ENCODE peak calls at places on chromosomes 4 and X, in eight cellular contexts. P is transverse colon, H is GM12878, E is upper lobe of left lung, A is HepG2, I is K562, F is H1, U is sigmoid colon. D is an unnamed sample.

GRCh38 chr4:152909901-152910300 is 26.2 kb upstream of the FHDC1 start:
- DNase-seq in H (no peak), I (no peak), F (no peak), A (no peak), P (no peak), U (no peak), E (no peak), D (no peak)

GRCh38 chr4:8188743-8189550 is 10.1 kb upstream of the SH3TC1 start:
- DNase-seq in I (no peak), E (peak), U (no peak), P (no peak), H (no peak), F (no peak), A (no peak), D (peak)

GRCh38 chr4:185384877-185385465 is 10.8 kb downstream of the LRP2BP start:
- DNase-seq in A (no peak), I (peak), F (no peak), E (no peak), P (no peak), U (no peak), H (no peak), D (no peak)

GRCh38 chr4:148618856-148619255 is 176.6 kb upstream of the NR3C2 start:
- DNase-seq in P (no peak), E (no peak), U (no peak), F (no peak), I (no peak), A (no peak), H (no peak), D (no peak)

GRCh38 chrX:150899191-150899757 is 806 bp upstream of the CD99L2 start:
- DNase-seq in P (peak), F (no peak), U (peak), E (peak), A (no peak), I (peak), H (no peak), D (peak)

GRCh38 chr4:73187325-73187724 is 71.3 kb downstream of the ANKRD17 start:
- DNase-seq in F (no peak), P (no peak), U (no peak), E (no peak), A (no peak), I (no peak), H (no peak), D (no peak)

GRCh38 chr4:73600917-73601316 is 19.3 kb downstream of the RASSF6 start:
- DNase-seq in F (no peak), P (no peak), A (no peak), I (no peak), E (no peak), H (no peak), U (no peak), D (no peak)

GRCh38 chr4:56750231-56750630 is 69.1 kb upstream of the HOPX start:
- DNase-seq in E (no peak), A (no peak), P (no peak), U (no peak), I (no peak), H (no peak), F (no peak), D (no peak)

GRCh38 chrX:24292358-24292757 is 21.5 kb downstream of the SUPT20HL2 start:
- DNase-seq in P (peak), A (no peak), H (no peak), U (peak), E (no peak), F (no peak), I (no peak), D (no peak)

GRCh38 chr4:180565856-180566431 is 1677.3 kb upstream of the TENM3 start:
- DNase-seq in F (no peak), P (no peak), E (no peak), U (no peak), A (no peak), I (no peak), H (no peak), D (no peak)

GRCh38 chrX:121151293-121151692 is 103.9 kb downstream of the GLUD2 start:
- DNase-seq in P (no peak), U (no peak), H (no peak), F (no peak), A (no peak), E (no peak), I (no peak), D (no peak)

GRCh38 chrX:6446588-6446987 is 88.3 kb downstream of the VCX3A start:
- DNase-seq in U (no peak), P (no peak), A (no peak), H (no peak), I (no peak), F (no peak), E (no peak), D (no peak)

GRCh38 chr4:85842540-85842939 is 367.6 kb downstream of the ARHGAP24 start:
- DNase-seq in P (peak), A (no peak), H (no peak), I (no peak), E (no peak), F (no peak), U (no peak), D (no peak)

GRCh38 chr4:14908635-14909034 is 93.6 kb upstream of the CPEB2 start:
- DNase-seq in P (no peak), E (no peak), H (no peak), A (no peak), I (no peak), F (no peak), U (no peak), D (no peak)

GRCh38 chr4:118586357-118586790 is 98.8 kb upstream of the METTL14 start:
- DNase-seq in F (no peak), P (no peak), H (no peak), U (peak), I (no peak), A (no peak), E (no peak), D (no peak)

GRCh38 chr4:7557447-7557846 is 122.7 kb upstream of the PSAPL1 start:
- DNase-seq in A (peak), E (no peak), H (no peak), F (no peak), I (no peak), P (no peak), U (no peak), D (no peak)

GRCh38 chr4:1041936-1042330 is 30.5 kb downstream of the FGFRL1 start:
- DNase-seq in A (no peak), F (no peak), P (no peak), I (no peak), H (no peak), E (peak), U (no peak), D (no peak)

GRCh38 chrX:129227376-129227775 is 295.9 kb downstream of the SMARCA1 start:
- DNase-seq in A (no peak), U (no peak), H (no peak), E (no peak), I (no peak), F (no peak), P (no peak), D (no peak)

GRCh38 chr4:74114234-74114633 is 15.2 kb upstream of the CXCL2 start:
- DNase-seq in H (no peak), I (no peak), F (no peak), E (no peak), P (no peak), A (no peak), U (no peak), D (no peak)

GRCh38 chrX:119425050-119425449 is 25.9 kb downstream of the SLC25A43 start:
- DNase-seq in F (no peak), A (no peak), P (no peak), E (no peak), I (no peak), H (no peak), U (no peak), D (no peak)

GRCh38 chr4:85607624-85608023 is 132.7 kb downstream of the ARHGAP24 start:
- DNase-seq in U (no peak), I (no peak), H (peak), E (no peak), F (no peak), A (no peak), P (peak), D (peak)

GRCh38 chr4:146310319-146311021 is 96.1 kb downstream of the REELD1 start:
- DNase-seq in I (no peak), F (no peak), P (no peak), A (no peak), H (peak), E (no peak), U (no peak), D (no peak)

GRCh38 chr4:71550220-71551190 is 211.7 kb downstream of the SLC4A4 start:
- DNase-seq in F (no peak), P (peak), H (no peak), E (no peak), A (no peak), I (no peak), U (no peak), D (no peak)

GRCh38 chrX:57172544-57172943 is 35.3 kb upstream of the SPIN2A start:
- DNase-seq in F (no peak), P (no peak), H (no peak), I (no peak), A (no peak), U (no peak), E (no peak), D (no peak)

GRCh38 chr4:24063771-24064170 is 173.9 kb upstream of the PPARGC1A start:
- DNase-seq in U (no peak), I (no peak), E (no peak), A (no peak), F (no peak), P (no peak), H (no peak), D (no peak)

GRCh38 chr4:20512053-20512810 is 188.0 kb upstream of the PACRGL start:
- DNase-seq in H (no peak), U (no peak), I (peak), E (no peak), A (no peak), P (no peak), F (no peak), D (no peak)

GRCh38 chr4:3198906-3199305 is 50.1 kb upstream of the MSANTD1 start:
- DNase-seq in A (no peak), H (no peak), I (no peak), U (no peak), F (no peak), E (peak), P (no peak), D (no peak)

GRCh38 chr4:185540487-185541125 is 5.3 kb upstream of the PDLIM3 start:
- DNase-seq in F (no peak), E (no peak), A (no peak), P (no peak), H (no peak), I (no peak), U (no peak), D (no peak)

GRCh38 chrX:40098264-40099045 is 697 bp upstream of the BCOR start:
- DNase-seq in A (no peak), F (peak), H (no peak), P (peak), I (no peak), U (no peak), E (peak), D (no peak)

GRCh38 chrX:29071525-29071924 is 484.3 kb downstream of the IL1RAPL1 start:
- DNase-seq in H (no peak), E (no peak), F (no peak), A (no peak), P (no peak), U (no peak), I (no peak), D (no peak)

GRCh38 chr4:164136181-164136616 is 617.7 kb upstream of the SMIM31 start:
- DNase-seq in H (no peak), U (no peak), F (no peak), I (no peak), E (no peak), A (no peak), P (no peak), D (no peak)

GRCh38 chrX:48983081-48983480 is 11.4 kb upstream of the KCND1 start:
- DNase-seq in H (no peak), P (no peak), I (no peak), A (no peak), E (no peak), U (no peak), F (no peak), D (no peak)

GRCh38 chr4:184253072-184253420 is 35.4 kb upstream of the ENPP6 start:
- DNase-seq in U (no peak), F (no peak), I (no peak), E (peak), A (no peak), P (no peak), H (no peak), D (no peak)

GRCh38 chrX:134669378-134670098 is 11.3 kb upstream of the PLAC1 start:
- DNase-seq in U (peak), P (peak), H (no peak), A (no peak), E (peak), F (no peak), I (no peak), D (no peak)

GRCh38 chr4:53014368-53014767 is 152.3 kb downstream of the RASL11B start:
- DNase-seq in H (no peak), I (no peak), E (no peak), P (no peak), F (no peak), A (no peak), U (no peak), D (no peak)

GRCh38 chrX:115226929-115227328 is 7.0 kb downstream of the LRCH2 start:
- DNase-seq in F (no peak), U (no peak), P (no peak), H (no peak), A (peak), E (no peak), I (no peak), D (no peak)

GRCh38 chrX:37000140-37000539 is 8.0 kb upstream of the FAM47C start:
- DNase-seq in P (no peak), F (no peak), E (no peak), H (no peak), U (no peak), A (no peak), I (no peak), D (no peak)

GRCh38 chrX:78886550-78886949 is 58.6 kb upstream of the P2RY10 start:
- DNase-seq in U (no peak), F (no peak), I (no peak), P (no peak), H (peak), E (no peak), A (no peak), D (no peak)

GRCh38 chr4:61003301-61003700 is 196.8 kb upstream of the ADGRL3 start:
- DNase-seq in U (no peak), H (no peak), P (no peak), A (peak), I (no peak), E (no peak), F (no peak), D (no peak)

GRCh38 chr4:40552536-40552935 is 77.1 kb downstream of the RBM47 start:
- DNase-seq in U (no peak), E (no peak), P (no peak), F (no peak), H (no peak), I (no peak), A (no peak), D (no peak)

GRCh38 chr4:40547446-40548132 is 82.1 kb downstream of the RBM47 start:
- DNase-seq in H (no peak), A (no peak), P (no peak), I (no peak), E (no peak), F (no peak), U (no peak), D (no peak)

GRCh38 chr4:40548256-40548655 is 81.4 kb downstream of the RBM47 start:
- DNase-seq in H (no peak), E (no peak), U (no peak), I (no peak), F (no peak), P (no peak), A (no peak), D (no peak)

GRCh38 chr4:40553995-40554394 is 75.7 kb downstream of the RBM47 start:
- DNase-seq in P (no peak), H (no peak), U (no peak), F (no peak), I (peak), A (no peak), E (no peak), D (no peak)

DNA sequence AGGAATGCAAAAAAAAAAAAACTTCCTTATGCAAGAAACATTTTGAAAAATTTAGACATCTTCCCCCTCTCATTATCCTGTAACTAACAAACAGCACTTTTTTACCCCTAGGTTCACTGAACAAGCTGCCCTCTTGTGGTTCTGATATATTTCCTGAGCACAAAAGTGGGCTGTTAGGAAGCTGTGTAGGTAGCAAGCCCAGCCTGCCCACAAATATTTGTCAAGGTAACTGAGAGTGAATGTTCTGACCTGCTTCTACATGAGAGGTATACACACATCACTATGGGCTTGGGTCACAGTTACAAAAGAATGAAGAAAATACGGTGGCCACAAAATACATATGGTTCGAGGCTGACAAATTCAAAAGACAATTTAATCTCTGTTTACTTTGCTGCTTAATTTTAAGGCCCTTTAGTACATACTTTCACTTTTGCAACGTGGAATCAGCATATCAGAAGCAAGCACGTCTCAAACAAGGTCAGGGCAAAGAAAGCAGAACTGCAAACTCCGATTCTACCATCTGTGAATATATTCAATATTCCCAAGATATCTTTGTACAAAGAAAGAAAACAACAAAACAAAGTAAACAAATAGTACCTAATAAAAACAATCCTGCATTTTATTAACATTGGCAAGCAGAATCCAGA is 78.6 kb downstream of the RBM47 start:
- DNase-seq in A (peak), F (no peak), P (peak), H (peak), E (no peak), I (peak), U (no peak), D (peak)
- TF ChIP-seq POLR2AphosphoS5 in A (no peak), F (no peak), P (no peak), H (no peak), E (no peak), I (no peak), U (no peak), D (peak)

GRCh38 chrX:45803383-45803921 is 602.8 kb upstream of the DIPK2B start:
- DNase-seq in I (no peak), F (no peak), A (no peak), U (no peak), P (no peak), H (no peak), E (no peak), D (no peak)
- H3K27ac ChIP-seq in I (no peak), F (no peak), A (no peak), U (no peak), P (no peak), H (no peak), E (no peak), D (no peak)

DNA sequence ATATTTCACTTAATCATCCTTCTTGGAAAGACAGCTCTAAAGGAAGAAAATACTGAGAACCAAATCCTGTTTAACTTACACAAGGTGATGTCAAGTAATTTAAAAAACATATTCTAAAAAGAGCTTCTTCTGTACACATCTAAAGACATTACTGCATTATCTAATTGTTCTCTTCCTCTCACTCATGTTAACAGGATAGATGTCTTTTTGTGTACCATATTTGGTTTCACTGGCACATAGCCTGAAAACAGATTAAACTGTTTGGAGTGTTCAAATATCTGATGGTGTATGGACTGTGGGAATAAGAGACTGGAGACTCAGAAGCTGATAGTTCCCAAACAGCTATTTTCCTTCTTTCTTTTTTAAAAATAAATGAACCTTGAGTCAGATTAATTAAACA is 213.3 kb upstream of the MAB21L2 start:
- DNase-seq in F (no peak), H (no peak), I (no peak), E (no peak), P (no peak), A (no peak), U (no peak), D (no peak)
- TF ChIP-seq EP300 in F (no peak), H (no peak), I (no peak), E (no peak), P (no peak), A (no peak), U (no peak), D (no peak)

GRCh38 chrX:124502144-124502543 is 155.8 kb downstream of the SH2D1A start:
- DNase-seq in U (no peak), E (no peak), A (no peak), H (no peak), P (no peak), F (no peak), I (no peak), D (no peak)

GRCh38 chrX:124504106-124504983 is 158.0 kb downstream of the SH2D1A start:
- DNase-seq in H (peak), P (no peak), I (no peak), E (no peak), U (no peak), A (no peak), F (no peak), D (no peak)

GRCh38 chrX:124502599-124502998 is 156.2 kb downstream of the SH2D1A start:
- DNase-seq in A (no peak), H (no peak), E (no peak), U (no peak), I (no peak), P (no peak), F (no peak), D (no peak)

GRCh38 chrX:124506031-124506430 is 159.7 kb downstream of the SH2D1A start:
- DNase-seq in I (no peak), H (no peak), P (no peak), A (no peak), E (no peak), U (no peak), F (no peak), D (no peak)

DNA sequence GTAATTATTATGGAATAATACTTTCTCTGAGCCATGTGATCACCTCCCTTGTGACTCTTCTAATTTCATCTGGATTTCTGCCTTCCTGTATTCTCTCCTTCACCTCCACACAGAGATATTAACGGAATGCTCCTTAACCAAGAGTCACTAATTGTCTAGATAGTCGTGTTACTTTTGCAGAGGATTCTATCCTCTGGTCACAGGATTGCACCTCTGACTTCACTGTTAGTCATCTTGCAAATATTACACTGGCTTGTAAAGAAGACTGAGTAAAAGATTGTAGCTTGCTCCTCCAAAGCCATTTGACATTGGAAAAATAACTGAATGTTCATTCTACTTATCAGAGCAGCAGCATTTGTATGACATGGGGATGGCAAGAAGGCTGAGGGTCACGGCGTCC is 160.9 kb downstream of the SH2D1A start:
- DNase-seq in P (no peak), H (no peak), E (no peak), I (no peak), F (no peak), U (no peak), A (no peak), D (no peak)
- TF ChIP-seq POLR2AphosphoS5 in P (no peak), H (no peak), E (no peak), I (no peak), F (no peak), U (no peak), A (no peak), D (no peak)

D was measured in stomach.